ENCODE peak calls at places on chromosomes 12 and 14, in eight cellular contexts. U, X, L, W, D, B, I and K are unnamed samples.

GRCh38 chr12:1642513-1642912 is 13.5 kb downstream of the WNT5B start:
- DNase-seq in L (no peak), U (no peak), I (no peak), W (no peak), B (no peak), D (no peak), X (no peak), K (no peak)

GRCh38 chr14:61321385-61322010 is at the start of gene PRKCH:
- DNase-seq in D (peak), B (peak), I (peak), L (peak), X (peak), U (peak), W (peak), K (peak)

GRCh38 chr14:45819107-45819506 is 566.1 kb upstream of the MIS18BP1 start:
- DNase-seq in L (no peak), I (no peak), W (no peak), B (no peak), X (no peak), U (no peak), D (no peak), K (no peak)

GRCh38 chr14:101716956-101717662 is 44.4 kb upstream of the PPP2R5C start:
- DNase-seq in U (no peak), X (no peak), B (no peak), L (no peak), W (peak), D (no peak), I (peak), K (peak)

GRCh38 chr12:51442324-51442723 is 17.7 kb downstream of the SLC4A8 start:
- DNase-seq in U (no peak), X (no peak), B (peak), D (no peak), L (no peak), I (no peak), W (no peak), K (no peak)

GRCh38 chr14:65536781-65537423 is 124.4 kb downstream of the FUT8 start:
- DNase-seq in D (no peak), I (no peak), B (no peak), W (no peak), L (no peak), X (no peak), U (no peak), K (no peak)

GRCh38 chr12:10672231-10672868 is 1.5 kb downstream of the STYK1 start:
- DNase-seq in B (no peak), X (no peak), L (no peak), U (no peak), I (peak), D (peak), W (no peak), K (no peak)

GRCh38 chr14:23063601-23064000 is 6.3 kb upstream of the CDH24 start:
- DNase-seq in U (no peak), I (no peak), W (no peak), X (no peak), L (no peak), B (no peak), D (no peak), K (no peak)

GRCh38 chr12:24851341-24851740 is 97.6 kb downstream of the BCAT1 start:
- DNase-seq in X (no peak), U (no peak), I (no peak), W (no peak), D (no peak), B (no peak), L (no peak), K (no peak)

GRCh38 chr12:82651489-82651888 is 35.2 kb upstream of the TMTC2 start:
- DNase-seq in D (no peak), U (no peak), B (no peak), L (no peak), X (no peak), W (no peak), I (no peak), K (no peak)

GRCh38 chr14:94682061-94682516 is 69.9 kb downstream of the SERPINA3 start:
- DNase-seq in U (peak), I (no peak), B (no peak), X (no peak), L (no peak), D (no peak), W (no peak), K (no peak)

GRCh38 chr14:101179691-101180211 is 276.2 kb upstream of the RTL1 start:
- DNase-seq in W (no peak), L (no peak), B (no peak), U (no peak), X (no peak), D (no peak), I (no peak), K (no peak)

GRCh38 chr12:109678732-109679131 is 34.9 kb upstream of the FAM222A start:
- DNase-seq in X (no peak), D (peak), W (no peak), B (no peak), I (no peak), U (no peak), L (no peak), K (no peak)

GRCh38 chr14:24556756-24557155 is 19.3 kb downstream of the CTSG start:
- DNase-seq in L (no peak), B (peak), D (no peak), X (no peak), W (no peak), U (no peak), I (no peak), K (no peak)

GRCh38 chr14:36582011-36582873 is at the start of gene NKX2-8:
- DNase-seq in I (no peak), U (no peak), B (no peak), W (no peak), D (no peak), X (no peak), L (no peak), K (no peak)

DNA sequence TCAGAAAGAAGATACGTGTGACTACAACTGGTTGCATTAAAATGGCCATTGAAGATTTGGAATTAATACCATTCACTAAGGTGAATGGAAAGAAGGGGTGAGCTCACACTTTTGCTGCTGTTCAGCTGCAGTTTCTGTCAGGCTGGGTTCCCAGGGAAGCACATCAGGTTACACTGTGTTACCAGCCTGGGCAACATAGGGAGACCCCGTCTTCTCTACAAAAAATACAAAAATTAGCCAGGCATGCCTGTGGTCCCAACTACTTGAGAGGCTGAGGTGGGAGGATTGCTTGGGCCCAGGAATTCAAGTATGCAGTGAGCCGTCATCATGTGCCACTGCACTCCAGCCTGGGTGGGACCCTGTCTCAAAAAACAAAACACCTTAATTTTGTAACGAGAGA is 12.9 kb upstream of the ZCCHC8 start:
- DNase-seq in D (no peak), U (no peak), X (no peak), B (no peak), W (no peak), I (no peak), L (no peak), K (no peak)
- TF ChIP-seq POLR2A in D (no peak), U (no peak), X (no peak), B (no peak), W (no peak), I (no peak), L (no peak), K (no peak)

GRCh38 chr12:7005288-7005687 is 13.0 kb downstream of the LPCAT3 start:
- DNase-seq in I (no peak), W (no peak), X (no peak), D (no peak), B (no peak), U (no peak), L (no peak), K (no peak)
- TF ChIP-seq POLR2A in I (no peak), W (no peak), X (no peak), D (no peak), B (no peak), U (no peak), L (no peak), K (no peak)

GRCh38 chr14:99569725-99570541 is 34.1 kb downstream of the CCDC85C start:
- DNase-seq in L (peak), U (no peak), D (no peak), X (no peak), W (no peak), I (no peak), B (no peak), K (no peak)
- TF ChIP-seq POLR2A in L (no peak), U (no peak), D (no peak), X (no peak), W (no peak), I (no peak), B (no peak), K (no peak)

GRCh38 chr12:125824276-125824675 is 759.0 kb downstream of the AACS start:
- DNase-seq in D (no peak), B (no peak), L (no peak), I (no peak), U (no peak), W (no peak), X (no peak), K (no peak)
- TF ChIP-seq POLR2A in D (no peak), B (no peak), L (no peak), I (no peak), U (no peak), W (no peak), X (no peak), K (no peak)

GRCh38 chr12:6533653-6534157 is 612 bp upstream of the GAPDH start:
- DNase-seq in U (peak), W (peak), I (peak), D (peak), X (peak), B (peak), L (peak), K (peak)

GRCh38 chr12:6534158-6534913 is at the start of gene GAPDH:
- DNase-seq in X (peak), W (peak), I (peak), L (peak), B (peak), D (peak), U (peak), K (peak)

GRCh38 chr12:6532927-6533652 is 1.2 kb upstream of the GAPDH start:
- DNase-seq in D (peak), W (peak), X (no peak), L (peak), U (peak), I (peak), B (peak), K (peak)

GRCh38 chr12:6530576-6531260 is 3.6 kb upstream of the GAPDH start:
- DNase-seq in L (no peak), X (no peak), U (no peak), I (no peak), W (no peak), B (no peak), D (no peak), K (no peak)

DNA sequence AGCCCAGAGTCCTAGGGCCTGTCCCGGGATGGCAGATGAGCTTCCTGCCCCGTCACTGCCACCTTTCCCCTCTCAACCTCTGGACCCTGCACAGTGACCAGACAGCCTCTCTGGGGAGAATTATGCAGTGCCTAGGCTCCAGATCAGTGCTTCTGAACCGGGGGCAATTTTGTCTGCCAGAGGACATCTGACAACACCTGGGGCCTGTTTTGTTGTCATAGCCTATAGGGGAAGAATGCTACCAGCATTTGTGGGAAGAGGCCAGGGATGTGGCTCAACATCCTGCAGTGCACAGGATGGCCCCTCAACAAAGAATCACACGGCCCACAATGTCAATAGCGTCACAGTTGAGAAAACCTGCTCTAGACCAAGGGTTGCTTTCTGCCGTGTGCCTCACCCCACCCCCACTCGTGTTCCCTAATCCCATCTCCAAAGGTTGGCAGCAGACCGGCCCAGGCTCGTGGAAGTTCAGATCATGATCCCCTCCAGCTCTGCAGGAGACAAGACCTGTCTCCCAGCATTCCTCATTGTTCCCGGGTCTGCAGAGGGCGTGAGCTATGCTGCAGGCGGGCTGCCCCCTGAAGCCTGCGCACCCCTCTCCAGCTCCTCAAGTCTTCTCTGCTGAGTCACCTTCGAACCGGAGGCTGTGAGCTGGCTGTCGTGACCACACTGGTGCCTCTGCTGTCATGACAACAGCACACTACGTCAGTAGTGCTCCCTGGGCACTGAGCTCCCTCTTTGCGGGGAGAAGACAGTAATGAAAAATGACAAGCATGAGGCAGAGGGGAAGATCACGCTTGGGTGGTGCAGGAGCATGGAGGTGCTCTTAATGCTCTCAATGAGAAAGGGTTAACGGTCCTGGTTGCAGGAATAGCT is 2.0 kb upstream of the GAPDH start:
- DNase-seq in B (peak), I (peak), U (peak), L (peak), X (peak), W (peak), D (peak), K (no peak)
- TF ChIP-seq POLR2A in B (peak), I (no peak), U (no peak), L (peak), X (peak), W (no peak), D (peak), K (no peak)